ENCODE peak calls at places on chromosomes 2 and 18, in ten cellular contexts. P is astrocyte of the spinal cord, Q is foreskin fibroblast, N is heart right ventricle, F is MCF 10A, X is neural crest cell, M is B cell, H is cardiac fibroblast, Z is AG09309, E is progenitor cell of endocrine pancreas. B is an unnamed sample.

GRCh38 chr2:62305421-62306176 is 109.7 kb downstream of the B3GNT2 start:
- DNase-seq in X (no peak), H (peak), F (no peak), N (no peak), Q (no peak), Z (no peak), M (no peak), P (no peak), E (no peak), B (no peak)

GRCh38 chr2:118098307-118098706 is 10.0 kb downstream of the INSIG2 start:
- DNase-seq in E (no peak), N (no peak), M (no peak), H (no peak), Q (no peak), X (no peak), P (no peak), Z (no peak), F (no peak), B (no peak)

GRCh38 chr2:172105715-172106124 is 3.0 kb upstream of the DLX2 start:
- DNase-seq in P (no peak), H (no peak), Z (no peak), F (no peak), X (no peak), N (no peak), M (no peak), E (no peak), Q (no peak), B (no peak)

GRCh38 chr2:26585100-26585499 is 56.1 kb downstream of the CIB4 start:
- DNase-seq in F (no peak), Q (no peak), H (no peak), N (no peak), X (no peak), E (no peak), Z (no peak), P (no peak), M (no peak), B (no peak)

GRCh38 chr2:72367530-72368225 is 220.0 kb upstream of the CYP26B1 start:
- DNase-seq in F (peak), M (no peak), X (no peak), H (peak), Q (peak), N (peak), P (peak), E (no peak), Z (peak), B (no peak)

GRCh38 chr2:2919026-2919425 is 458.6 kb downstream of the EIPR1 start:
- DNase-seq in Q (no peak), N (no peak), F (no peak), H (no peak), M (no peak), P (no peak), E (no peak), X (no peak), Z (no peak), B (no peak)

GRCh38 chr18:3333056-3333720 is 71.3 kb downstream of the MYL12B start:
- DNase-seq in F (no peak), P (no peak), N (no peak), M (no peak), H (no peak), Q (no peak), E (no peak), Z (no peak), X (no peak), B (no peak)

GRCh38 chr2:36485521-36485920 is 112.4 kb downstream of the FEZ2 start:
- DNase-seq in N (no peak), Z (peak), F (peak), X (no peak), P (peak), Q (peak), H (peak), M (no peak), E (no peak), B (no peak)

GRCh38 chr2:82143343-82143742 is 1838.8 kb upstream of the LRRTM1 start:
- DNase-seq in M (no peak), P (no peak), Q (no peak), X (no peak), F (no peak), E (no peak), Z (no peak), N (no peak), H (no peak), B (no peak)

GRCh38 chr2:238101891-238102841 is 2.0 kb downstream of the ESPNL start:
- DNase-seq in X (no peak), P (no peak), N (no peak), E (no peak), H (no peak), Z (no peak), M (no peak), F (no peak), Q (no peak), B (no peak)

GRCh38 chr18:73487956-73488355 is 620.2 kb upstream of the NETO1 start:
- DNase-seq in H (no peak), E (no peak), Q (peak), N (no peak), X (no peak), F (peak), Z (peak), P (no peak), M (no peak), B (no peak)

GRCh38 chr2:36675579-36675978 is 20.9 kb upstream of the VIT start:
- DNase-seq in M (no peak), Z (no peak), H (no peak), Q (no peak), P (no peak), N (no peak), X (no peak), F (no peak), E (no peak), B (no peak)

GRCh38 chr2:73253400-73253799 is 19.3 kb downstream of the CCT7 start:
- DNase-seq in X (no peak), E (no peak), M (no peak), F (no peak), Z (no peak), P (no peak), Q (no peak), N (no peak), H (no peak), B (no peak)

GRCh38 chr2:48601349-48601748 is 16.3 kb upstream of the GTF2A1L start:
- DNase-seq in M (no peak), X (no peak), P (no peak), N (no peak), F (peak), H (no peak), E (no peak), Z (no peak), Q (no peak), B (peak)

GRCh38 chr2:11248-11941 is 34.9 kb downstream of the FAM110C start:
- DNase-seq in M (no peak), N (peak), E (peak), P (peak), Q (peak), F (peak), H (peak), X (peak), Z (no peak), B (peak)

GRCh38 chr2:96913398-96914202 is 43.7 kb upstream of the SEMA4C start:
- DNase-seq in F (no peak), N (no peak), E (no peak), Q (no peak), H (no peak), P (no peak), X (no peak), M (peak), Z (no peak), B (no peak)

GRCh38 chr2:237412646-237413292 is 1.2 kb downstream of the COL6A3 start:
- DNase-seq in X (no peak), H (peak), Z (no peak), Q (peak), E (no peak), F (no peak), N (peak), P (no peak), M (no peak), B (no peak)

GRCh38 chr2:53498210-53498609 is 269.4 kb upstream of the CHAC2 start:
- DNase-seq in F (peak), M (no peak), E (no peak), N (no peak), P (peak), H (peak), Z (no peak), X (no peak), Q (peak), B (no peak)

GRCh38 chr2:148455791-148456190 is 188.8 kb upstream of the EPC2 start:
- DNase-seq in F (no peak), E (no peak), Z (no peak), P (no peak), X (no peak), M (no peak), Q (no peak), H (no peak), N (no peak), B (no peak)

GRCh38 chr18:154151-154550 is 4.2 kb upstream of the USP14 start:
- DNase-seq in Q (peak), H (peak), X (no peak), F (no peak), Z (no peak), P (no peak), E (no peak), N (no peak), M (no peak), B (no peak)

GRCh38 chr18:53422896-53423295 is 801.6 kb downstream of the MBD2 start:
- DNase-seq in X (no peak), F (no peak), E (no peak), N (no peak), M (no peak), Z (no peak), H (no peak), Q (no peak), P (no peak), B (no peak)

GRCh38 chr2:112149866-112150435 is 11.8 kb downstream of the FBLN7 start:
- DNase-seq in H (no peak), X (no peak), N (no peak), Z (no peak), P (no peak), Q (no peak), M (no peak), F (no peak), E (no peak), B (no peak)

GRCh38 chr2:199596549-199596948 is 138.8 kb upstream of the SATB2 start:
- DNase-seq in M (no peak), E (no peak), Q (peak), P (no peak), F (peak), X (no peak), N (no peak), H (peak), Z (no peak), B (no peak)

GRCh38 chr18:75249192-75249551 is 38.6 kb downstream of the TSHZ1 start:
- DNase-seq in P (no peak), E (no peak), Z (no peak), H (no peak), Q (no peak), N (no peak), M (no peak), X (no peak), F (no peak), B (no peak)

GRCh38 chr2:1487758-1488715 is 74.8 kb downstream of the TPO start:
- DNase-seq in Q (no peak), F (no peak), Z (no peak), M (no peak), P (no peak), H (no peak), X (peak), E (no peak), N (no peak), B (no peak)

GRCh38 chr2:8580316-8581047 is 101.4 kb upstream of the ID2 start:
- DNase-seq in N (no peak), P (no peak), H (no peak), X (no peak), Q (no peak), Z (no peak), E (no peak), M (peak), F (no peak), B (no peak)

GRCh38 chr2:215577356-215577755 is 141.5 kb upstream of the FN1 start:
- DNase-seq in H (no peak), Z (no peak), P (peak), M (no peak), X (no peak), Q (peak), F (no peak), E (no peak), N (no peak), B (no peak)

GRCh38 chr2:46229134-46230063 is 67.8 kb upstream of the EPAS1 start:
- DNase-seq in E (no peak), M (no peak), F (no peak), X (no peak), Z (no peak), P (peak), Q (no peak), N (no peak), H (no peak), B (no peak)

GRCh38 chr18:55401275-55401620 is 186.7 kb downstream of the TCF4 start:
- DNase-seq in M (no peak), X (no peak), Q (peak), Z (no peak), P (peak), H (no peak), F (no peak), N (no peak), E (no peak), B (no peak)

GRCh38 chr2:178397002-178397605 is 53.9 kb downstream of the PRKRA start:
- DNase-seq in M (no peak), Z (no peak), X (no peak), Q (peak), N (no peak), P (peak), E (no peak), H (peak), F (peak), B (peak)

GRCh38 chr2:217451634-217452033 is 551.2 kb downstream of the TNS1 start:
- DNase-seq in N (no peak), F (peak), Z (no peak), H (peak), Q (peak), E (no peak), P (peak), X (no peak), M (no peak), B (no peak)

GRCh38 chr2:207142461-207142860 is 23.3 kb downstream of the KLF7 start:
- DNase-seq in F (no peak), N (no peak), P (no peak), H (peak), Z (no peak), Q (no peak), M (peak), E (no peak), X (no peak), B (no peak)

GRCh38 chr2:113273031-113273551 is 5.6 kb downstream of the PAX8 start:
- DNase-seq in E (no peak), H (peak), P (peak), M (no peak), Z (no peak), Q (peak), X (peak), F (peak), N (no peak), B (peak)

GRCh38 chr2:27322766-27323591 is at the start of gene MPV17:
- DNase-seq in H (peak), P (peak), X (peak), E (peak), F (peak), N (peak), M (peak), Q (peak), Z (peak), B (peak)

GRCh38 chr18:56168049-56168781 is 470.2 kb downstream of the TXNL1 start:
- DNase-seq in E (no peak), Z (peak), N (no peak), Q (peak), P (peak), H (peak), M (no peak), X (no peak), F (peak), B (no peak)

GRCh38 chr2:109148347-109148746 is 19.3 kb downstream of the SH3RF3 start:
- DNase-seq in X (no peak), P (no peak), H (peak), Q (peak), F (no peak), M (no peak), Z (no peak), E (no peak), N (no peak), B (no peak)

GRCh38 chr2:186594001-186594722 is 4.3 kb downstream of the ITGAV start:
- DNase-seq in H (no peak), E (no peak), M (no peak), Q (no peak), P (no peak), X (no peak), Z (no peak), F (no peak), N (no peak), B (no peak)

GRCh38 chr2:215483431-215483830 is 47.6 kb upstream of the FN1 start:
- DNase-seq in P (no peak), H (no peak), N (no peak), Z (no peak), X (no peak), M (no peak), F (no peak), E (no peak), Q (no peak), B (no peak)

GRCh38 chr2:239197146-239197545 is 203.7 kb downstream of the HDAC4 start:
- DNase-seq in X (no peak), E (no peak), P (no peak), F (no peak), Q (no peak), N (no peak), Z (no peak), H (no peak), M (peak), B (no peak)

GRCh38 chr2:239195318-239195871 is 205.4 kb downstream of the HDAC4 start:
- DNase-seq in E (peak), F (no peak), Q (no peak), Z (no peak), N (no peak), P (peak), H (no peak), M (peak), X (peak), B (no peak)

GRCh38 chr2:239195992-239196391 is 204.8 kb downstream of the HDAC4 start:
- DNase-seq in N (no peak), E (no peak), H (no peak), M (no peak), X (no peak), P (no peak), Q (no peak), F (no peak), Z (no peak), B (no peak)

GRCh38 chr2:239198221-239198620 is 202.6 kb downstream of the HDAC4 start:
- DNase-seq in P (no peak), X (no peak), Z (no peak), F (no peak), N (no peak), M (no peak), E (no peak), Q (no peak), H (no peak), B (no peak)

GRCh38 chr2:239196474-239197021 is 204.3 kb downstream of the HDAC4 start:
- DNase-seq in N (no peak), F (no peak), P (no peak), X (no peak), M (peak), Q (no peak), H (no peak), Z (no peak), E (no peak), B (no peak)
- TF ChIP-seq CTCF in N (no peak), F (no peak), P (no peak), X (no peak), M (no peak), Q (no peak), H (no peak), Z (no peak), E (no peak), B (no peak)

GRCh38 chr2:145484443-145485086 is 964.6 kb upstream of the ZEB2 start:
- DNase-seq in N (no peak), E (no peak), X (no peak), M (no peak), Q (peak), Z (peak), H (peak), F (peak), P (peak), B (no peak)
- TF ChIP-seq CTCF in N (no peak), E (no peak), X (no peak), M (peak), Q (peak), Z (peak), H (peak), F (peak), P (peak), B (no peak)

GRCh38 chr2:138020432-138020831 is 56.2 kb downstream of the HNMT start:
- DNase-seq in H (no peak), E (no peak), Q (no peak), X (no peak), Z (no peak), F (no peak), P (no peak), N (no peak), M (no peak), B (no peak)
- TF ChIP-seq CTCF in H (no peak), E (no peak), Q (no peak), X (no peak), Z (no peak), F (no peak), P (no peak), N (no peak), M (no peak), B (no peak)

GRCh38 chr2:203750669-203751068 is 44.2 kb downstream of the CD28 start:
- DNase-seq in Q (no peak), X (no peak), E (no peak), P (no peak), M (no peak), H (no peak), F (no peak), N (no peak), Z (no peak), B (no peak)
- TF ChIP-seq CTCF in Q (no peak), X (no peak), E (no peak), P (no peak), M (no peak), H (no peak), F (no peak), N (no peak), Z (no peak), B (no peak)

DNA sequence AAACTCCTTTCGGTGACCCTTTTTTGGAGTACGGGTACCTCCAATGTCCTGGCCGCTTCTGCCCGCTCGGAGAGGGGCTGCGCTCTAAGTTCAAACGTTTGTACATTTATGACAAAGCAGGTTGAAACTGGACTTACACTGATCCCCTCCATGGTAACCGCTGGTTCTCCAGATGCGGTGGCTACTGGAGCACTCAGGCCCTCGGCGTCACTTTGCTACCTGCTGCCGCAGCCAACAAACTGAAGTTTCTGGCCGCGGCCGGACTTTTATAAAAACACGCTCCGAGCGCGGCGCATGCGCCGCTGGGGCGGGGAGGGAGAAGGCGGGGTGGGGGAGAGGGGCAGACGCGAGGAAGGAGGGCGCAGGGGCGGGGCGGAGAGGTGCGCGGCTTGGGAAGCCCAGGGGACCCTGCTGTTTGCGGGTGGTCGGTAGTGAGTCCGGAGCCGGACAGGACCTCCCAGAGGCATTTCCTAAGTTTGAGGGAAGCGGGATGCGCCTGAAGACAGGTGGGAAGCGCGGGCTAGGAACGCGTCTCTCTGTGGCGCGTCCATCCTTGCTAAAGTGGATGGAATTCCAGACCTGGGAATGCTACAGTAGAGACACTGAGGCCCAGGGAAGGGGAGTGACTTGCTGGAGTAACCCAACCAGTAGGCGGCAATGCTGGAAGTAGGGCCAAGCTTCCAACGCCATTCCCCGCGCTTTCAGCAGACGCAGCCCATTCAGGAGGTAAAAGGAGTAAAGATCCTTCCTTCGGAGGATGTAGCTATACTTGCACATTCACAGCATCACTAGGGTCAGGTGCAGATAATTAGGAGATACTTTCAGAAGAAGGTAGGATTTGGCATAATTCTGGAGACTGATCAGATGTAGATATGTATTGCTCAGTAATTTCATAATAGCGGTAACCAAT is at the start of gene CXCR4:
- DNase-seq in H (peak), P (peak), M (peak), X (peak), Z (no peak), Q (peak), F (peak), E (peak), N (peak), B (peak)
- TF ChIP-seq CTCF in H (peak), P (peak), M (no peak), X (peak), Z (no peak), Q (no peak), F (no peak), E (peak), N (no peak), B (peak)

GRCh38 chr2:65071499-65072180 is 15.4 kb downstream of the CEP68 start:
- DNase-seq in E (no peak), M (no peak), Q (peak), H (peak), F (peak), Z (no peak), P (no peak), X (no peak), N (peak), B (peak)
- TF ChIP-seq CTCF in E (peak), M (no peak), Q (peak), H (peak), F (peak), Z (peak), P (peak), X (peak), N (peak), B (no peak)

DNA sequence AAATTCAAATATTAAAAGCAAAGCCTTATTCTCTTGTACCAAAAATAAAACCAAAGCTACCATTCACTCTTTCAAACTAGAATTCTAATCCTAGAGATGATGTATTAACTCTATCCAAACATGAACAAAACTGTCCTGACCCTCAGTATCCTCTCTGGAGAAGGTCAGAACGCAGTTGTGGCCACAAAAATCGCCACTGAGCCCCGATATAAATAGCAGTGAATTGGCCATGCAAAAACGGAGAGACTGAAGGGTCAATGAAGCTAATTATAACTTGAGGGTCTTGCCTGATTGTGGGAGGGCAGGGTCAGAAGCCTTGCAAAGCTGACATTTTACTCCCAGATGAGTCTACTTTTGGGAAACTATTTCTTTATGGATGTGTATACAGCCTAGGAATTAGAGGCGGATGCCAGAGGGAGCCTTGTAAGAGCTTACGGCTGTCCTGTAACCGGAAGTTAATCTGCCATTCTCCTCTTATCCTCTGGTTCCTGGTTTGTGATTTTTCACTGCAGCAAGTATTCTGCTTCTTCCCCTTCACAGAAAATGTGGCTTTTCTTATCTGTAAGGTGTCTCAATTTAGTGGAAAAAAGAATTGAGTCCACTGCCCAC is 28.1 kb downstream of the CAVIN2 start:
- DNase-seq in P (no peak), Z (no peak), M (no peak), F (no peak), Q (peak), N (no peak), H (peak), X (no peak), E (no peak), B (no peak)
- TF ChIP-seq CTCF in P (no peak), Z (no peak), M (no peak), F (no peak), Q (no peak), N (no peak), H (no peak), X (no peak), E (no peak), B (no peak)

B was measured in nephron progenitor cell.